ENCODE peak calls at places on chromosomes 12 and 14, in seven cellular contexts. W is activated T-helper 1 cell treated with Interleukin-2 at 50 U/mL for 16 hours; O is astrocyte of the spinal cord; M is left cardiac atrium; H is cardiac muscle cell; U is activated CD8-positive, alpha-beta memory T cell treated with anti-CD3 and anti-CD28 coated beads, Interleukin-2, amount 50 U/mL, for 48 hours; T is AG20443. S is an unnamed sample.

GRCh38 chr12:79275631-79276030 is 411.1 kb downstream of the SYT1 start:
- DNase-seq in O (peak), U (no peak), M (no peak), T (no peak), H (no peak), W (no peak), S (no peak)

GRCh38 chr14:99452968-99453367 is 27.7 kb downstream of the SETD3 start:
- DNase-seq in U (no peak), H (no peak), T (no peak), O (no peak), M (no peak), W (no peak), S (no peak)

GRCh38 chr14:78383060-78383459 is 212.9 kb downstream of the NRXN3 start:
- DNase-seq in W (no peak), M (no peak), T (no peak), O (no peak), U (no peak), H (no peak), S (no peak)

GRCh38 chr12:21850419-21850818 is 75.9 kb upstream of the KCNJ8 start:
- DNase-seq in H (no peak), O (no peak), T (no peak), M (no peak), W (no peak), U (no peak), S (no peak)

GRCh38 chr14:68820119-68820518 is 27.3 kb upstream of the ZFP36L1 start:
- DNase-seq in U (no peak), W (no peak), O (no peak), T (no peak), H (no peak), M (no peak), S (no peak)

GRCh38 chr12:29226621-29227020 is 77.5 kb downstream of the FAR2 start:
- DNase-seq in O (no peak), M (no peak), H (no peak), W (no peak), T (no peak), U (no peak), S (no peak)

GRCh38 chr12:93790472-93791152 is 113.4 kb downstream of the CRADD start:
- DNase-seq in H (no peak), T (peak), U (no peak), M (no peak), O (peak), W (no peak), S (peak)

GRCh38 chr12:121240484-121241202 is 30.7 kb downstream of the P2RX4 start:
- DNase-seq in W (peak), H (no peak), T (peak), O (peak), M (peak), U (peak), S (peak)

GRCh38 chr12:117098361-117099217 is 627 bp downstream of the TESC start:
- DNase-seq in H (no peak), M (peak), W (no peak), T (no peak), O (no peak), U (peak), S (peak)

GRCh38 chr12:11904124-11904523 is 166.6 kb upstream of the BCL2L14 start:
- DNase-seq in O (no peak), H (no peak), U (no peak), M (no peak), W (no peak), T (no peak), S (no peak)

GRCh38 chr12:54026640-54027441 is 1.4 kb upstream of the HOXC6 start:
- DNase-seq in O (no peak), W (no peak), U (no peak), T (no peak), M (no peak), H (no peak), S (no peak)

GRCh38 chr14:43647302-43647701 is 859.8 kb downstream of the FSCB start:
- DNase-seq in M (no peak), W (no peak), U (no peak), T (no peak), O (no peak), H (no peak), S (no peak)

GRCh38 chr14:64636208-64636979 is 67.8 kb upstream of the PLEKHG3 start:
- DNase-seq in U (peak), T (peak), M (peak), O (peak), W (peak), H (peak), S (peak)

GRCh38 chr14:106308839-106309389 is 782.5 kb downstream of the TMEM121 start:
- DNase-seq in O (no peak), H (no peak), W (peak), U (peak), T (no peak), M (peak), S (peak)

GRCh38 chr12:22935090-22935489 is 310.1 kb downstream of the ETNK1 start:
- DNase-seq in H (no peak), U (no peak), O (peak), M (peak), T (no peak), W (no peak), S (no peak)

GRCh38 chr12:16670456-16671050 is 64.6 kb upstream of the LMO3 start:
- DNase-seq in U (no peak), O (peak), M (no peak), T (peak), W (no peak), H (no peak), S (no peak)

GRCh38 chr14:99971929-99972747 is 93.1 kb upstream of the EVL start:
- DNase-seq in O (peak), H (peak), W (peak), M (no peak), U (peak), T (peak), S (no peak)